ENCODE peak calls at places on chromosomes 1 and 21, in four cellular contexts. One of them, this sample, is unnamed.

GRCh38 chr1:188295157-188295556 is 1466.4 kb downstream of the PLA2G4A start:
- DNase-seq in SK-N-SH: no peak
- DNase-seq in K562: no peak
- DNase-seq in GM23248: no peak
- DNase-seq in this sample: no peak

GRCh38 chr1:77047978-77048614 is 171.1 kb downstream of the PIGK start:
- DNase-seq in K562: no peak
- DNase-seq in SK-N-SH: no peak
- DNase-seq in GM23248: no peak
- DNase-seq in this sample: no peak

GRCh38 chr1:172203902-172204301 is 216.6 kb upstream of the C1orf105 start:
- DNase-seq in GM23248: no peak
- DNase-seq in K562: no peak
- DNase-seq in SK-N-SH: no peak
- DNase-seq in this sample: no peak

GRCh38 chr1:2274231-2274967 is 46.3 kb downstream of the SKI start:
- DNase-seq in K562: no peak
- DNase-seq in SK-N-SH: no peak
- DNase-seq in GM23248: no peak
- DNase-seq in this sample: no peak

GRCh38 chr1:206470692-206471414 is 577 bp downstream of the IKBKE start:
- DNase-seq in GM23248: peak; percentile 90
- DNase-seq in K562: no peak
- DNase-seq in SK-N-SH: no peak
- DNase-seq in this sample: peak; percentile 89

GRCh38 chr1:22971161-22972062 is 1.3 kb downstream of the LACTBL1 start:
- DNase-seq in K562: no peak
- DNase-seq in SK-N-SH: no peak
- DNase-seq in GM23248: peak; percentile 22
- DNase-seq in this sample: peak; percentile 31

GRCh38 chr1:147241955-147242448 is 482 bp upstream of the CHD1L start:
- DNase-seq in K562: no peak
- DNase-seq in SK-N-SH: peak; percentile 20
- DNase-seq in GM23248: no peak
- DNase-seq in this sample: no peak

GRCh38 chr21:44503901-44504399 is 36.0 kb downstream of the KRTAP10-1 start:
- DNase-seq in GM23248: no peak
- DNase-seq in K562: no peak
- DNase-seq in SK-N-SH: no peak
- DNase-seq in this sample: no peak

GRCh38 chr21:39388038-39388810 is 39.3 kb upstream of the HMGN1 start:
- DNase-seq in GM23248: peak; percentile 92
- DNase-seq in K562: peak; percentile 94
- DNase-seq in SK-N-SH: peak; percentile 92
- DNase-seq in this sample: peak; percentile 82

GRCh38 chr1:88655685-88656299 is 28.3 kb upstream of the PKN2 start:
- DNase-seq in GM23248: peak; percentile 46
- DNase-seq in K562: peak; percentile 13
- DNase-seq in SK-N-SH: peak; percentile 30
- DNase-seq in this sample: peak; percentile 64

GRCh38 chr1:108079550-108079949 is 114.6 kb upstream of the VAV3 start:
- DNase-seq in K562: peak; percentile 93
- DNase-seq in SK-N-SH: no peak
- DNase-seq in GM23248: no peak
- DNase-seq in this sample: no peak

GRCh38 chr1:45473302-45473701 is 17.7 kb downstream of the TESK2 start:
- DNase-seq in SK-N-SH: no peak
- DNase-seq in GM23248: no peak
- DNase-seq in K562: no peak
- DNase-seq in this sample: no peak

DNA sequence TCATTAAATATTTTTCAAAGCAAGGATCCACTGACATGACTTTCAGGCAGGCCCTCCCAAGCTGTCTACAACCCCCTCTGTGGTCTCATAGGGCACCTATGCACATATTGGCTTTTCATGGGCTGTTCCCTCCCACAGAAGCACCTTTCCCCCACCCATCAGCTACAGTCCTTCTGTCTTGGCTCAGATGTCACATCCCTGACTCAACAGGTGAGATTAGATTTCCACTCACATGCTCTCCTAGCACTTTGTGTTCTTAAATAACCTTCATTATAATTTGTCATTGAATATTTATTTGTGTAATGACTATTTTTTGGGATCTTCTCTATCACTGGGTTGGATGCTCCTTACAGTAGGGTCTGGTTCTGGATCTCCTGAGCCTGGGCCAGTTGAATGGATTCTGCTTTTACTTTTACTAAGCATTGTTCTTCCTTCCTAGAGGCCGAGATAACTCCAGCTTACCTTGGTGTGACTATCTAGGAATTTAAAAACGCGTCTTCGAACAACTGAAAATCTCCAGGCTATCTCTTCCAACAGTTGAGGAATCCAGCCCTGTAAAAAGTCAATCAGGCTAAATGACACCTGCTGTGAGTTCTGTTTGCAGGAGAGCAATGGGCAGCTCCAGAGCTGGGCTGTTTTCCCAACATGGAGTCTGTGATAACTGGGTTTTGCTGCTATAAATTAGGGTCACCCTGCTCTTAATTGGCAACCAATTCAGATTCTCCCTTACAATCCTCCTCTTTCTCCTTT is 16.2 kb downstream of the ROR1 start:
- DNase-seq in K562: no peak
- DNase-seq in SK-N-SH: no peak
- DNase-seq in GM23248: no peak
- DNase-seq in this sample: no peak
- H3K27ac ChIP-seq in K562: no peak overlapping the region
- H3K27ac ChIP-seq in SK-N-SH: no peak overlapping the region
- H3K27ac ChIP-seq in GM23248: no peak overlapping the region
- H3K27ac ChIP-seq in this sample: no peak overlapping the region

GRCh38 chr1:29237906-29238600 is 1.7 kb downstream of the PTPRU start:
- DNase-seq in SK-N-SH: peak; percentile 80
- DNase-seq in K562: no peak
- DNase-seq in GM23248: peak; percentile 66
- DNase-seq in this sample: peak; percentile 43

GRCh38 chr1:29238601-29238964 is 2.3 kb downstream of the PTPRU start:
- DNase-seq in GM23248: peak; percentile 26
- DNase-seq in K562: no peak
- DNase-seq in SK-N-SH: no peak
- DNase-seq in this sample: no peak

GRCh38 chr1:29240400-29240837 is 4.1 kb downstream of the PTPRU start:
- DNase-seq in SK-N-SH: peak; percentile 49
- DNase-seq in K562: no peak
- DNase-seq in GM23248: no peak
- DNase-seq in this sample: no peak

GRCh38 chr1:29240986-29241385 is 4.7 kb downstream of the PTPRU start:
- DNase-seq in GM23248: no peak
- DNase-seq in K562: no peak
- DNase-seq in SK-N-SH: no peak
- DNase-seq in this sample: no peak

DNA sequence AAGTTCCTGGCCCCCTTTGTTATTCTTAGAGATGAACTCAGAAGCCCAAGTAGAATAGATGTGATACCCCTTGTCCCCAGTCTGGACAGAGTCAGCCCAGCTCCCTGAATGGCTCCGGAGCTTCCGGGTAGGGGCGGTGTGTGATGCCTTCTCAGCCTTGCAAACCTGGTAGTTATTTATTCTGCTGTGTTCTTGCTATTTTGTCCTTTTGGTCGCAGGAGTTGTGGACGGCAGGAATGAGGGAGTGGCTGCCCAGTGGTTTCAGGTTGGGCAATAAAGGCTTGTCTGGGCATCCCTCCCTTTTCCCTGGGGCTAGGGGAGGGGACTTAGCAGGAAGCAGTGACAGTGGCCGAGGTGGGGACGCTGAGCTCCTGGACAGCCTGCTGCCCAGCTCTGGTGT is 2.8 kb downstream of the PTPRU start:
- DNase-seq in K562: no peak
- DNase-seq in GM23248: peak; percentile 45
- DNase-seq in SK-N-SH: peak; percentile 38
- DNase-seq in this sample: peak; percentile 35
- H3K4me2 ChIP-seq in K562: no peak overlapping the region
- H3K4me2 ChIP-seq in GM23248: no peak overlapping the region
- H3K4me2 ChIP-seq in SK-N-SH: no peak overlapping the region
- H3K4me2 ChIP-seq in this sample: no peak overlapping the region

GRCh38 chr1:29575826-29576225 is 339.5 kb downstream of the PTPRU start:
- DNase-seq in K562: no peak
- DNase-seq in SK-N-SH: no peak
- DNase-seq in GM23248: peak; percentile 22
- DNase-seq in this sample: peak; percentile 8

GRCh38 chr1:29579821-29580425 is 343.6 kb downstream of the PTPRU start:
- DNase-seq in SK-N-SH: no peak
- DNase-seq in GM23248: peak; percentile 86
- DNase-seq in K562: no peak
- DNase-seq in this sample: peak; percentile 96

GRCh38 chr1:29576510-29576909 is 340.2 kb downstream of the PTPRU start:
- DNase-seq in SK-N-SH: no peak
- DNase-seq in GM23248: no peak
- DNase-seq in K562: no peak
- DNase-seq in this sample: no peak

GRCh38 chr1:29575277-29575676 is 339.0 kb downstream of the PTPRU start:
- DNase-seq in K562: no peak
- DNase-seq in GM23248: no peak
- DNase-seq in SK-N-SH: no peak
- DNase-seq in this sample: no peak

GRCh38 chr1:29577512-29577911 is 341.2 kb downstream of the PTPRU start:
- DNase-seq in K562: no peak
- DNase-seq in GM23248: no peak
- DNase-seq in SK-N-SH: peak; percentile 48
- DNase-seq in this sample: no peak
- H3K27ac ChIP-seq in K562: no peak overlapping the region
- H3K27ac ChIP-seq in GM23248: no peak overlapping the region
- H3K27ac ChIP-seq in SK-N-SH: no peak overlapping the region
- H3K27ac ChIP-seq in this sample: no peak overlapping the region

GRCh38 chr21:18522181-18522771 is 118.7 kb upstream of the TMPRSS15 start:
- DNase-seq in K562: no peak
- DNase-seq in SK-N-SH: no peak
- DNase-seq in GM23248: no peak
- DNase-seq in this sample: peak; percentile 17
- H3K4me2 ChIP-seq in K562: no peak overlapping the region
- H3K4me2 ChIP-seq in SK-N-SH: no peak overlapping the region
- H3K4me2 ChIP-seq in GM23248: no peak overlapping the region
- H3K4me2 ChIP-seq in this sample: no peak overlapping the region

DNA sequence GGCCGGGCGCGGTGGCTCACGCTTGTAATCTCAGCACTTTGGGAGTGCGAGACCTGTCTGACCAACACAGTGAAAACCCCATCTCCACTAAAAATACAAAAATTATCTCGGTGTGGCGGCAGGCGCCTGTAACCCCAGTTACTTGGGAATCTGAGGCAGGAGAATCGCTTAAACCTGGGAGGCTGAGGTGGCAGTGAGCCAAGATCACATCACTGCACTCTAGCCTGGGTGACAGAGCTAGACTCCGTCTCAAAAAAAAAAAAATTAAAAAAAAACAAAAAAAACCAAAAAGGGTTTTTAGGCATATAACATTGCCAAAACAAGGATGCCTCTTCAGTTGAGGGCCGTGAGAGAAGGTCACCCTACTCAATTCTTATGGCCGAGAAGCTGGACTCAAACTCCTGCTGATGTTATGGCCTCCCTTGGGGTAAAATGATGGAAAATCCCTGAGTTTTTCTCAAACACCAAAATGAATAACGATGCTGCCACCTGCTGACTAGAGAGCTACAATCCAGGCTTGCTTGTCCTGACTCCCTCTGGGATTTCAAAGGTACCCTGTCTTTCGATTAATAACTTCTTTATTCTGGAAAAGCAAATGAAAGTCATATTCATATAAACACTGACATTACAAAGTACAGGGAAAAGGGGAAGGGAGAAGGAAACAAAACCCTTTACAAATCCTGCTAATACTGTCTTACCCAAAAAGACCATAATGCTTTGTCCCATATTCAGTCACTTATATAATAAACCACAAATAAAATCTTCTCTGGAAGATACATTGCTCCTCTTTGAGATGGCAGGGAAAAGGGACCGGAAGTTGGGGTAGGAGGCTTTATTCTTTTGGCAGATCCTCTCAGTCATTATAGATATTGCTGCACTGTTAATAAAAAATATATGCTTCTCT is 10.7 kb downstream of the RAB42 start:
- DNase-seq in GM23248: peak; percentile 88
- DNase-seq in K562: peak; percentile 78
- DNase-seq in SK-N-SH: peak; percentile 80
- DNase-seq in this sample: peak; percentile 67
- H3K27ac ChIP-seq in GM23248: peak overlapping the region; percentile 67
- H3K27ac ChIP-seq in K562: no peak overlapping the region
- H3K27ac ChIP-seq in SK-N-SH: peak overlapping the region; percentile 69
- H3K27ac ChIP-seq in this sample: peak overlapping the region; percentile 24

DNA sequence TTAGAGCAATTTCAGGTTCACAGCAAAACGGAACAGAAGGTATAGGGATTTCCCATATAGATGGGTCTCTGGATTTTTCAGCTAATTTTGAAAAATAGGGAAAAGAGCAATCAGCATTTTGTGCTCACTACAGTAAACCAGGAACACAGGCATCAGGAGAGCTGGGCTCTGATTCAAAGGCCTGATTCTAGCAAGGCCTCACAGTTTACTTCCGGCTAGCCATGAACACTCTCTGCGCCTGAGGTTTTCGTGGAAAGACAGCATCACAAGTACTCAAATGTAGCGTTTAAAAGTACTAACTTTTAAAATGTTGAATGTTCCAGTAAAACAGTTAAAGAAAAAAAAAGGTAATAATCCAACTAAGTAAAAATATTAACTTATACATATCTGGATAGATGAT is 120.5 kb downstream of the SLC45A1 start:
- DNase-seq in K562: no peak
- DNase-seq in SK-N-SH: no peak
- DNase-seq in GM23248: no peak
- DNase-seq in this sample: peak; percentile 31
- H3K4me2 ChIP-seq in K562: no peak overlapping the region
- H3K4me2 ChIP-seq in SK-N-SH: peak overlapping the region; percentile 61
- H3K4me2 ChIP-seq in GM23248: no peak overlapping the region
- H3K4me2 ChIP-seq in this sample: no peak overlapping the region

GRCh38 chr1:244302889-244303609 is 148.7 kb downstream of the ADSS2 start:
- DNase-seq in SK-N-SH: no peak
- DNase-seq in GM23248: peak; percentile 49
- DNase-seq in K562: peak; percentile 87
- DNase-seq in this sample: peak; percentile 65
- H3K27ac ChIP-seq in SK-N-SH: no peak overlapping the region
- H3K27ac ChIP-seq in GM23248: no peak overlapping the region
- H3K27ac ChIP-seq in K562: peak overlapping the region; percentile 90
- H3K27ac ChIP-seq in this sample: no peak overlapping the region

DNA sequence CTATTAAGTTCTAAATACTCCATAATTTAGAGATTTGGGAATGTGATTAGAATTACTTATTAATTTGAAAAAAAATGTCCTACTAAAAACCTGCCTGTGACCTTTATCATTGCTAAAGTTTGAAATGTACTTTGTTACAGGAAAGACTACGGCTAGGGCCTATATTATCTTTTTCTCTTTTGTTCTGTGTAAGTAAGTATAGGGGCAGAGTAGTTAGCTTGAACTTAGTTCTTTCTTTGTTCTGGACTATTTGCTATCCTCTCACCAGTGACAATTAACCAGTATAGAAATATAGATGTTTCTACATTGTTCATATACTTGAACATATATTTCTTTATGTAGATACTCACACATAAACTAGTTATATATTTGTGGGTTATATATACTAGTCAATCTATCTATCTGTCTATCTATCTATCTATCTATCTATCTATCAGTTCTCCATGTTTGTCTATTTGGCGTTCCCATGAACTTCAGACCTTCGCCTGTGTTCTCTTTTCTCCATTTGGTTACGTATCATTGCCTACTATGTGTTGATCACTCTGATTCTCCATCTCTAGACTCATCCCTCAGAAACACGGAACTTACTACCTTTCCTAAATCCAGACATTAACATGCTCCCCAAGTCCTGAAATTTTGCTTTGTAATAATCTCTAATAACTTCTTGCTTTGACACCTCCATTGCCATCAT is 3.3 kb downstream of the PTPRC start:
- DNase-seq in GM23248: no peak
- DNase-seq in K562: no peak
- DNase-seq in SK-N-SH: no peak
- DNase-seq in this sample: no peak
- H3K4me2 ChIP-seq in GM23248: no peak overlapping the region
- H3K4me2 ChIP-seq in K562: peak overlapping the region; percentile 78
- H3K4me2 ChIP-seq in SK-N-SH: no peak overlapping the region
- H3K4me2 ChIP-seq in this sample: no peak overlapping the region

This sample was measured in fibroblast of lung.